ENCODE peak calls at places on chromosomes 6 and 20, in five cellular contexts. E is H1, Z is lower lobe of right lung, X is body of pancreas, V is fibroblast of the aortic adventitia. N is an unnamed sample.

GRCh38 chr20:51536116-51537069 is 6.1 kb downstream of the NFATC2 start:
- DNase-seq in Z (no peak), V (no peak), X (peak), E (no peak), N (no peak)

GRCh38 chr6:111712398-111712797 is 106.7 kb upstream of the TRAF3IP2 start:
- DNase-seq in X (no peak), Z (no peak), V (peak), E (no peak), N (peak)

GRCh38 chr20:48189177-48189576 is 403.9 kb upstream of the SULF2 start:
- DNase-seq in V (peak), Z (no peak), E (no peak), X (no peak), N (peak)

GRCh38 chr6:2800552-2801316 is 35.5 kb downstream of the WRNIP1 start:
- DNase-seq in X (no peak), E (no peak), Z (no peak), V (no peak), N (no peak)

GRCh38 chr20:43438578-43439316 is 18.9 kb upstream of the SRSF6 start:
- DNase-seq in Z (no peak), E (no peak), X (no peak), V (no peak), N (no peak)

GRCh38 chr20:24458441-24458840 is 11.0 kb upstream of the SYNDIG1 start:
- DNase-seq in Z (no peak), X (no peak), E (no peak), V (no peak), N (no peak)

GRCh38 chr6:81859884-81860283 is 107.4 kb upstream of the TENT5A start:
- DNase-seq in Z (no peak), V (peak), E (no peak), X (no peak), N (no peak)

GRCh38 chr20:17841751-17842191 is 126.8 kb downstream of the SNX5 start:
- DNase-seq in X (peak), Z (no peak), V (peak), E (no peak), N (no peak)

GRCh38 chr6:138386897-138387296 is 9.2 kb downstream of the SMIM28 start:
- DNase-seq in X (no peak), V (no peak), Z (no peak), E (no peak), N (no peak)

GRCh38 chr6:16102208-16102607 is 26.7 kb upstream of the MYLIP start:
- DNase-seq in X (peak), E (no peak), Z (no peak), V (no peak), N (no peak)

GRCh38 chr6:154301086-154301625 is 55.4 kb downstream of the IPCEF1 start:
- DNase-seq in Z (no peak), V (no peak), E (no peak), X (no peak), N (no peak)

GRCh38 chr6:7448232-7448631 is 58.6 kb downstream of the RIOK1 start:
- DNase-seq in V (no peak), Z (no peak), X (no peak), E (no peak), N (no peak)

GRCh38 chr6:113860165-113860955 is 3.2 kb downstream of the MARCKS start:
- DNase-seq in V (peak), E (no peak), X (peak), Z (no peak), N (peak)

GRCh38 chr6:131136021-131136847 is 967 bp downstream of the AKAP7 start:
- DNase-seq in V (peak), X (peak), E (no peak), Z (no peak), N (no peak)

GRCh38 chr6:149140910-149141290 is 176.6 kb upstream of the TAB2 start:
- DNase-seq in E (no peak), Z (no peak), V (no peak), X (no peak), N (no peak)

GRCh38 chr6:24196198-24196597 is 70.2 kb downstream of the NRSN1 start:
- DNase-seq in V (no peak), X (no peak), E (no peak), Z (no peak), N (peak)

GRCh38 chr6:111861321-111861938 is 11.8 kb downstream of the FYN start:
- DNase-seq in E (no peak), V (no peak), Z (no peak), X (no peak), N (no peak)

GRCh38 chr6:87391334-87391733 is 16.4 kb upstream of the CFAP206 start:
- DNase-seq in X (no peak), E (peak), Z (no peak), V (peak), N (peak)

GRCh38 chr6:49202923-49203322 is 260.1 kb downstream of the MMUT start:
- DNase-seq in V (peak), E (no peak), X (no peak), Z (no peak), N (no peak)

GRCh38 chr20:51966296-51966971 is 164.1 kb upstream of the SALL4 start:
- DNase-seq in E (peak), Z (no peak), V (peak), X (peak), N (peak)

GRCh38 chr20:14918981-14919380 is 581.6 kb upstream of the FLRT3 start:
- DNase-seq in X (no peak), Z (no peak), V (no peak), E (no peak), N (no peak)

GRCh38 chr6:13368716-13369115 is 40.4 kb upstream of the TBC1D7 start:
- DNase-seq in V (peak), Z (no peak), X (no peak), E (no peak), N (no peak)

GRCh38 chr6:706161-706560 is 13.2 kb upstream of the EXOC2 start:
- DNase-seq in Z (no peak), V (no peak), X (no peak), E (no peak), N (no peak)

GRCh38 chr6:139531148-139531547 is 156.7 kb upstream of the CITED2 start:
- DNase-seq in Z (no peak), E (no peak), V (no peak), X (no peak), N (no peak)

GRCh38 chr6:14747881-14748520 is 497.9 kb upstream of the JARID2 start:
- DNase-seq in X (no peak), E (no peak), V (peak), Z (no peak), N (no peak)

GRCh38 chr6:41786451-41787218 is 859 bp upstream of the TOMM6 start:
- DNase-seq in X (peak), V (peak), E (no peak), Z (peak), N (peak)

GRCh38 chr20:10430000-10430466 is 4.0 kb downstream of the MKKS start:
- DNase-seq in E (no peak), Z (no peak), V (no peak), X (no peak), N (no peak)

GRCh38 chr6:38974389-38975133 is 74.0 kb upstream of the GLP1R start:
- DNase-seq in E (no peak), Z (no peak), V (peak), X (no peak), N (no peak)

GRCh38 chr6:35275417-35275816 is 15.9 kb downstream of the ZNF76 start:
- DNase-seq in Z (no peak), E (no peak), V (peak), X (no peak), N (no peak)

GRCh38 chr6:109527989-109528388 is 45.0 kb upstream of the ZBTB24 start:
- DNase-seq in V (no peak), E (no peak), X (no peak), Z (no peak), N (no peak)

GRCh38 chr20:33731693-33732165 is at the start of gene ZNF341:
- DNase-seq in X (peak), V (no peak), Z (peak), E (no peak), N (no peak)

GRCh38 chr6:44960898-44961297 is 367.2 kb upstream of the RUNX2 start:
- DNase-seq in X (no peak), V (peak), E (no peak), Z (no peak), N (no peak)

GRCh38 chr6:27542485-27542884 is 69.6 kb upstream of the ZNF184 start:
- DNase-seq in V (no peak), E (no peak), Z (no peak), X (no peak), N (no peak)

GRCh38 chr20:44850272-44850671 is 35.2 kb upstream of the YWHAB start:
- DNase-seq in V (no peak), Z (no peak), X (no peak), E (no peak), N (no peak)

DNA sequence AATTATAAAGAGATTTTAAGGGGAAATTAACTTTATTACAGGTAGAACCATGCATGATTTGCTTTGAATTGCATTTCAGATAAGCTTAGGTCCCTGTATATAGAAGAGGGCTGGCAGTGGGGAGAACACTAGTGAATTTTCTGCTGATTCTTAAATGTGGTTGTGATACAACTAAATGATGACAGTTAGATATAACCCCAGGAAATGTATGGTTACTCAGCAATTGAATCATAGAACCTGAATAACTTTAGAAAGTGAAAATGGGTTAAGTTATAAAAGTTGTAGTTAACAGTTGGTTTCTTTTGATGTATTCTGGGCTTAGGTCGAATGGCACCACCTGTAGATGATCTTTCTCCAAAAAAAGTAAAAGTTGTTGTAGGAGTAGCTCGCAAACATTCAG is 70.1 kb downstream of the PHF3 start:
- DNase-seq in E (no peak), V (no peak), Z (no peak), X (no peak), N (no peak)
- TF ChIP-seq CTCF in E (no peak), V (no peak), Z (no peak), X (no peak), N (no peak)

GRCh38 chr6:25748049-25748448 is 6.5 kb upstream of the SLC17A4 start:
- DNase-seq in V (no peak), X (no peak), E (no peak), Z (no peak), N (no peak)

GRCh38 chr6:25749837-25750236 is 4.7 kb upstream of the SLC17A4 start:
- DNase-seq in E (no peak), X (no peak), V (no peak), Z (no peak), N (no peak)

GRCh38 chr6:25745836-25746235 is 8.7 kb upstream of the SLC17A4 start:
- DNase-seq in X (no peak), E (no peak), V (no peak), Z (no peak), N (no peak)

GRCh38 chr6:25747477-25747876 is 7.1 kb upstream of the SLC17A4 start:
- DNase-seq in X (no peak), Z (no peak), V (no peak), E (no peak), N (no peak)

GRCh38 chr6:25746968-25747367 is 7.6 kb upstream of the SLC17A4 start:
- DNase-seq in Z (no peak), V (no peak), E (no peak), X (no peak), N (no peak)
- TF ChIP-seq CTCF in Z (no peak), V (no peak), E (peak), X (no peak), N (no peak)

DNA sequence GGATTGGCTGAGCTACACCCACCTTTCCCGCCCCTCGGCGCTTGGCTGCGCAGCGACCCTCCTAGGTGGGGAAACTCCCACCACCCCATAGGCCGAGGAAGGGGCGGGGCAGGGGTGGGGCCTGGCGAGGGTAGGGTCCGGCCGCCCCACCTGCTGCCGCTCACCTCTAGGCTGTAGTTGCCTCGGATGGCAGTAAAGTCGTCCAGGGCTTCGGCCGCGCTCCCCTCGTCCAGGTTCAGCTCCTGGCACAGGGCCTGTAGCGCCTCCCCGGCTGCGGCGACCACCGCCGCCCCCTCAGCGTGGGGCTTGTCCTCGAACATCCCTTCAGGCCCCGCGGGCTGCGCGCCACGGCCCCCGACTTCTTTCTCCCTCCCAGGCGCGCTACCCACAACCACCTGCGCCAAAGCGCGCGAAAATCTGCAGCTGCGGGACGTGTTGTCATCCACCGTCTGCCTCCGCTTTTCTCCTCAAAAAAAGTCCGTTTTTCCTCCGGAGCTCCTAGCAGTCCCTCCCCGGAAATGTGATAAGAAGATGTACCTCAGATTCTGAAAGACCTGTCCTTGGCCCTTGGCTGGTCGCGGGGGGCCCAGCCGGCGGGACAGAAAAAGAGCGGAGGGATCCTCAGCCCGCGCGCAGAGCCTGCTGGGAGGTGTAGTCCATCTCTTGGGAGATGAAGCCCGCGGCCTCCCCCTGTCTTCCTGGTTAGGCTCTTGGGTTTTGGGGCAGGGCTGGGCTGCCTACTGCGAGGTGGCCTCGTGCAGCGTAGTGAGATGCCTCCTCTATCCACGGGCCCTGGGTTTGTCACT is at the start of gene RBL1:
- DNase-seq in Z (peak), V (peak), E (peak), X (peak), N (peak)
- TF ChIP-seq CTCF in Z (peak), V (peak), E (no peak), X (peak), N (peak)

GRCh38 chr6:36386495-36387439 is 702 bp downstream of the ETV7 start:
- DNase-seq in V (peak), E (peak), Z (peak), X (peak), N (peak)
- TF ChIP-seq CTCF in V (peak), E (no peak), Z (no peak), X (no peak), N (no peak)

DNA sequence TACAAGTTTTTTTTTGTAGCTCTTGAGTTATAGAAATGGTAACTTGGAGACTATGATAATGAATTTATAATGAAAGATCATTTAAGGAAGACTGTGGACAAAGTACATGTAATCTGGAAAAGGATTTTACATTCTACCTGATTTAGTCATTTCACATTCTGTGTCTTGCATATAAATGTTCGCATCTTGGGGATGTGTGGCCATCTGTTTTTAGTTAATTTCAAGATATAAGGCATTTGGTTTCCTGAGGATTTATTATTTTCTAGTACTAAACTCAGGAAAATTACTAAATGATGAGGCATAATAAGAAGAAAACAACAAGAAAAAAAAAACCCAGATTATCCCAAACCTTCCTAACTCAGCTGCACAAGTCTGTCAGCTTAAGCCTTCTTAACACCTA is 112.7 kb upstream of the PRL start:
- DNase-seq in E (no peak), V (peak), X (no peak), Z (no peak), N (no peak)
- TF ChIP-seq CTCF in E (no peak), V (no peak), X (no peak), Z (no peak), N (no peak)

N was measured in Calu3.